ENCODE peak calls at places on chromosomes 4 and X, in seven cellular contexts. B is A549, C is tibial nerve, R is IMR-90, H is K562, S is upper lobe of left lung, F is uterus. D is an unnamed sample.
A peak's percentile ranks its signal among the peaks of the same experiment; 100 is the strongest.

GRCh38 chr4:118772149-118773081 is 63.5 kb downstream of the SEC24D start:
- DNase-seq in F (no peak), R (peak; percentile 70), S (no peak), H (peak; percentile 12), B (peak; percentile 44), C (no peak), D (no peak)

GRCh38 chr4:8905773-8906667 is 34.4 kb upstream of the HMX1 start:
- DNase-seq in C (peak; percentile 3), F (no peak), S (peak; percentile 12), R (no peak), B (no peak), H (no peak), D (no peak)

GRCh38 chr4:186770446-186771175 is 47.0 kb upstream of the FAT1 start:
- DNase-seq in C (no peak), H (no peak), S (no peak), R (peak; percentile 82), F (no peak), B (no peak), D (no peak)

GRCh38 chr4:1806596-1807257 is 13.6 kb downstream of the FGFR3 start:
- DNase-seq in F (no peak), R (no peak), H (no peak), S (no peak), C (no peak), B (no peak), D (no peak)

GRCh38 chr4:48109413-48110263 is 24.4 kb downstream of the TXK start:
- DNase-seq in S (no peak), C (no peak), H (no peak), B (peak; percentile 59), F (no peak), R (peak; percentile 40), D (no peak)

GRCh38 chrX:38919853-38920528 is 118.7 kb downstream of the MID1IP1 start:
- DNase-seq in S (no peak), R (no peak), B (no peak), C (no peak), F (no peak), H (no peak), D (no peak)

GRCh38 chrX:68751372-68751771 is 77.4 kb upstream of the EFNB1 start:
- DNase-seq in B (no peak), C (no peak), R (no peak), S (no peak), F (no peak), H (no peak), D (no peak)

GRCh38 chrX:10352536-10352935 is 195.8 kb downstream of the CLCN4 start:
- DNase-seq in C (no peak), R (no peak), F (no peak), B (no peak), S (no peak), H (no peak), D (no peak)

GRCh38 chr4:120636120-120636630 is 286.4 kb downstream of the PRDM5 start:
- DNase-seq in F (no peak), C (no peak), B (no peak), R (no peak), S (no peak), H (no peak), D (no peak)

GRCh38 chr4:83691998-83692397 is 156.1 kb downstream of the GPAT3 start:
- DNase-seq in R (no peak), S (no peak), C (no peak), H (no peak), F (no peak), B (no peak), D (no peak)

GRCh38 chrX:24292358-24292757 is 21.5 kb downstream of the SUPT20HL2 start:
- DNase-seq in H (no peak), F (peak; percentile 69), B (no peak), S (no peak), C (no peak), R (no peak), D (no peak)

GRCh38 chr4:34271479-34272355 is 1972.6 kb downstream of the ARAP2 start:
- DNase-seq in B (no peak), C (no peak), F (no peak), R (no peak), S (no peak), H (no peak), D (no peak)

GRCh38 chrX:30521440-30522182 is 56.0 kb downstream of the TASL start:
- DNase-seq in B (no peak), C (no peak), R (peak; percentile 50), F (no peak), S (no peak), H (no peak), D (no peak)

GRCh38 chr4:8307126-8307525 is 37.6 kb downstream of the HTRA3 start:
- DNase-seq in R (no peak), S (peak; percentile 22), C (no peak), F (peak; percentile 21), H (no peak), B (no peak), D (no peak)

GRCh38 chr4:169115897-169116254 is 105.8 kb upstream of the CBR4 start:
- DNase-seq in H (no peak), F (no peak), R (peak; percentile 99), S (peak; percentile 84), B (peak; percentile 48), C (no peak), D (peak; percentile 67)

GRCh38 chr4:158670975-158671664 is 567 bp downstream of the C4orf46 start:
- DNase-seq in S (peak; percentile 62), H (peak; percentile 37), C (peak; percentile 35), R (peak; percentile 76), B (peak; percentile 42), F (peak; percentile 40), D (peak; percentile 73)

GRCh38 chrX:103533428-103534216 is 14.3 kb upstream of the RAB40A start:
- DNase-seq in B (peak; percentile 66), C (peak; percentile 81), H (peak; percentile 40), R (peak; percentile 65), F (peak; percentile 82), S (peak; percentile 65), D (peak; percentile 77)

GRCh38 chr4:95761441-95761840 is 78.5 kb upstream of the PDHA2 start:
- DNase-seq in F (no peak), C (no peak), H (no peak), B (peak; percentile 21), S (no peak), R (peak; percentile 38), D (no peak)

GRCh38 chrX:136525738-136526606 is 6.0 kb upstream of the VGLL1 start:
- DNase-seq in R (peak; percentile 85), C (peak; percentile 14), S (peak; percentile 36), F (peak; percentile 81), B (peak; percentile 20), H (no peak), D (peak; percentile 74)

GRCh38 chrX:16023790-16024734 is 99.3 kb upstream of the GRPR start:
- DNase-seq in F (no peak), H (no peak), C (no peak), R (peak; percentile 58), S (no peak), B (peak; percentile 79), D (no peak)

GRCh38 chrX:112901821-112902732 is 61.4 kb upstream of the AMOT start:
- DNase-seq in S (no peak), F (no peak), B (no peak), H (no peak), C (no peak), R (no peak), D (no peak)

GRCh38 chrX:34849371-34849770 is 93.2 kb upstream of the FAM47B start:
- DNase-seq in B (no peak), H (no peak), F (no peak), S (no peak), R (peak; percentile 74), C (no peak), D (no peak)

GRCh38 chr4:68962868-68963267 is 11.3 kb upstream of the UGT2A3 start:
- DNase-seq in F (no peak), C (no peak), H (no peak), R (no peak), S (no peak), B (no peak), D (no peak)
- H3K27ac ChIP-seq in F (no peak overlapping the region), C (no peak overlapping the region), H (no peak overlapping the region), R (no peak overlapping the region), S (no peak overlapping the region), B (peak overlapping the region; percentile 42), D (peak overlapping the region; percentile 18)

DNA sequence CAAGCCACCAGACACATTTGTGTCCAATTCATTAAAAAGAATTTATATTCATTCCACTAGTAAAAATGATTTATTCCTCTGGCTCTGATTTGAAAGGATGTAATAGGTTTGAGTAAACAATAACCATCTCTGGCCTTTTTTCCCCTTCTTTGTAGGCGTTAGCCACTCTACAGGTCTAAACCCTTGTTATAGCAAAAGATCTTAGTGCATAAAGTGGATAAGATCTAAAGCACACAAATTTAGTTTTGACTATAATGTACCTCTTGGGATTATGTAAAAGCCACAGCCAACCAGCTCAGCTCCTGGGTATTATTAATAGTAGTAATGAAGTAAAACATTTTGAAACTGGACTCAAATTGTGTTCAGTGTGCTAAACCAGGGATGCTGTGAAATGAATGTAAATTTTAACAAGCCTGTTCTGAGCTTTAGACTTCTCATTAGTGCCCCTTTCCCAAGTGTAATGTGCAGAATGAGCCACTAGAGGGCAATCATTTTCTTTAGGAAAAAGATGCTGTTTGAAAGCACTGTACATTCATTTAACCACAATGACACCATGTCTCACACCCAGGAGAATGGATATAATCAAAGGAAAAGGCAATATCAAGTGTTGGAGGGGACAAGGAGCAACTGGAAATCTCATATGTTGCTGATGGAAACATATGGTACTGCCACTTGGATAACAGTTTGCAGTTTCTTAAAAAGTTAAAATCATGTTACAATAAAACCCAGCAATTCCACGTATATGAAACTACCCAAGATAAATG is 69.7 kb downstream of the KLHL8 start:
- DNase-seq in S (no peak), B (peak; percentile 63), F (no peak), H (peak; percentile 51), R (peak; percentile 71), C (no peak), D (peak; percentile 49)
- TF ChIP-seq POLR2A in S (no peak), B (no peak), F (no peak), H (no peak), R (no peak), C (no peak), D (no peak)

GRCh38 chr4:79082988-79083387 is 143.8 kb upstream of the PAQR3 start:
- DNase-seq in R (no peak), S (no peak), H (no peak), B (no peak), F (no peak), C (no peak), D (no peak)
- TF ChIP-seq CTCF in R (no peak), S (no peak), H (no peak), B (no peak), F (no peak), C (no peak), D (no peak)

DNA sequence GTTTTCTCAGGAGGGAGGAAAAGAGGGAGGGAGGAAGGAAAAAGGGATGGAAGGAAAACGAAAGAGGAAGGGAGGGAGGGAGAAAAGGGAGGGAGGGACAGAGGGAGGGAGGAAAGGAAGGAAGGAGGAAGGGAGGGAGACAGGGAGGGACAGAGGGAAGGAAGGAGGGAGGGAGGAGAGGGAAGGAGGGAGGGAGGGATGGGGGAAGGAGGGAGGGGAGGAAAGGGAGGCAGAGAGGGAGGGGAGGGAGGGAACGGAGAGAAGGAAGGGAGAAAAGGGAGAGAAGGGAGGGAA is 15.4 kb downstream of the DHRSX start:
- DNase-seq in R (peak; percentile 14), H (no peak), C (no peak), F (no peak), S (no peak), B (no peak), D (no peak)
- H3K27ac ChIP-seq in R (peak overlapping the region; percentile 64), H (no peak overlapping the region), C (peak overlapping the region; percentile 72), F (peak overlapping the region; percentile 88), S (peak overlapping the region; percentile 23), B (no peak overlapping the region), D (no peak overlapping the region)